ENCODE peak calls at places on chromosomes 16 and 17, in nine cellular contexts. One of them, this sample, is unnamed.

GRCh38 chr16:27334192-27334764 is 20.5 kb downstream of the IL4R start:
- DNase-seq in NCI-H2107: no peak
- DNase-seq in HFFc6: no peak
- DNase-seq in ELR: no peak
- DNase-seq in CMK: no peak
- DNase-seq in foreskin keratinocyte: no peak
- DNase-seq in fibroblast of pulmonary artery: no peak
- DNase-seq in ovary: no peak
- DNase-seq in T-helper 2 cell: no peak
- DNase-seq in this sample: no peak

GRCh38 chr17:16496820-16497489 is 5.0 kb upstream of the LRRC75A start:
- DNase-seq in T-helper 2 cell: no peak
- DNase-seq in foreskin keratinocyte: no peak
- DNase-seq in fibroblast of pulmonary artery: no peak
- DNase-seq in CMK: no peak
- DNase-seq in HFFc6: no peak
- DNase-seq in NCI-H2107: no peak
- DNase-seq in ELR: no peak
- DNase-seq in ovary: no peak
- DNase-seq in this sample: no peak

GRCh38 chr17:29620271-29620670 is 2.4 kb downstream of the CORO6 start:
- DNase-seq in NCI-H2107: no peak
- DNase-seq in fibroblast of pulmonary artery: no peak
- DNase-seq in ovary: no peak
- DNase-seq in ELR: peak
- DNase-seq in T-helper 2 cell: no peak
- DNase-seq in foreskin keratinocyte: no peak
- DNase-seq in HFFc6: peak
- DNase-seq in CMK: no peak
- DNase-seq in this sample: no peak

GRCh38 chr16:84483882-84484565 is 20.4 kb downstream of the MEAK7 start:
- DNase-seq in T-helper 2 cell: no peak
- DNase-seq in HFFc6: no peak
- DNase-seq in NCI-H2107: no peak
- DNase-seq in fibroblast of pulmonary artery: no peak
- DNase-seq in ELR: no peak
- DNase-seq in foreskin keratinocyte: no peak
- DNase-seq in CMK: no peak
- DNase-seq in ovary: no peak
- DNase-seq in this sample: no peak

GRCh38 chr17:56933151-56933745 is 19.4 kb upstream of the TRIM25 start:
- DNase-seq in ovary: no peak
- DNase-seq in fibroblast of pulmonary artery: no peak
- DNase-seq in HFFc6: no peak
- DNase-seq in CMK: no peak
- DNase-seq in NCI-H2107: no peak
- DNase-seq in ELR: no peak
- DNase-seq in T-helper 2 cell: no peak
- DNase-seq in foreskin keratinocyte: no peak
- DNase-seq in this sample: no peak

GRCh38 chr17:27109346-27109745 is 184.6 kb upstream of the WSB1 start:
- DNase-seq in ovary: no peak
- DNase-seq in T-helper 2 cell: no peak
- DNase-seq in NCI-H2107: no peak
- DNase-seq in ELR: no peak
- DNase-seq in CMK: no peak
- DNase-seq in fibroblast of pulmonary artery: no peak
- DNase-seq in HFFc6: no peak
- DNase-seq in foreskin keratinocyte: no peak
- DNase-seq in this sample: no peak

GRCh38 chr17:2435181-2435741 is 34.4 kb upstream of the MNT start:
- DNase-seq in NCI-H2107: peak
- DNase-seq in ELR: no peak
- DNase-seq in T-helper 2 cell: no peak
- DNase-seq in fibroblast of pulmonary artery: peak
- DNase-seq in ovary: no peak
- DNase-seq in HFFc6: no peak
- DNase-seq in CMK: no peak
- DNase-seq in foreskin keratinocyte: no peak
- DNase-seq in this sample: no peak

GRCh38 chr17:30279156-30279555 is 12.6 kb downstream of the BLMH start:
- DNase-seq in T-helper 2 cell: no peak
- DNase-seq in CMK: no peak
- DNase-seq in ELR: no peak
- DNase-seq in NCI-H2107: no peak
- DNase-seq in HFFc6: no peak
- DNase-seq in foreskin keratinocyte: no peak
- DNase-seq in fibroblast of pulmonary artery: no peak
- DNase-seq in ovary: no peak
- DNase-seq in this sample: no peak

GRCh38 chr17:19958023-19958422 is 19.6 kb downstream of the AKAP10 start:
- DNase-seq in T-helper 2 cell: no peak
- DNase-seq in NCI-H2107: no peak
- DNase-seq in HFFc6: peak
- DNase-seq in fibroblast of pulmonary artery: peak
- DNase-seq in ovary: no peak
- DNase-seq in CMK: no peak
- DNase-seq in foreskin keratinocyte: peak
- DNase-seq in ELR: peak
- DNase-seq in this sample: no peak

GRCh38 chr16:66378739-66379570 is 12.5 kb downstream of the CDH5 start:
- DNase-seq in NCI-H2107: no peak
- DNase-seq in HFFc6: no peak
- DNase-seq in foreskin keratinocyte: no peak
- DNase-seq in ELR: no peak
- DNase-seq in ovary: no peak
- DNase-seq in CMK: no peak
- DNase-seq in fibroblast of pulmonary artery: no peak
- DNase-seq in T-helper 2 cell: no peak
- DNase-seq in this sample: no peak

GRCh38 chr16:4488486-4488967 is 12.3 kb downstream of the HMOX2 start:
- DNase-seq in NCI-H2107: no peak
- DNase-seq in ELR: peak
- DNase-seq in T-helper 2 cell: no peak
- DNase-seq in foreskin keratinocyte: no peak
- DNase-seq in HFFc6: no peak
- DNase-seq in ovary: no peak
- DNase-seq in fibroblast of pulmonary artery: peak
- DNase-seq in CMK: no peak
- DNase-seq in this sample: no peak

GRCh38 chr17:67546578-67547527 is 169.8 kb downstream of the PITPNC1 start:
- DNase-seq in HFFc6: no peak
- DNase-seq in CMK: no peak
- DNase-seq in foreskin keratinocyte: no peak
- DNase-seq in T-helper 2 cell: no peak
- DNase-seq in ELR: no peak
- DNase-seq in fibroblast of pulmonary artery: peak
- DNase-seq in NCI-H2107: no peak
- DNase-seq in ovary: peak
- DNase-seq in this sample: peak

GRCh38 chr16:84925092-84925772 is 86.1 kb downstream of the ZDHHC7 start:
- DNase-seq in ovary: peak
- DNase-seq in ELR: peak
- DNase-seq in T-helper 2 cell: peak
- DNase-seq in fibroblast of pulmonary artery: no peak
- DNase-seq in NCI-H2107: no peak
- DNase-seq in foreskin keratinocyte: no peak
- DNase-seq in CMK: no peak
- DNase-seq in HFFc6: no peak
- DNase-seq in this sample: peak